ENCODE peak calls at places on chromosomes 11 and 22, in four cellular contexts. One of them, this sample, is unnamed.

GRCh38 chr11:85898456-85898855 is 43.3 kb downstream of the CCDC83 start:
- DNase-seq in NCI-H226: no peak
- DNase-seq in EH: no peak
- DNase-seq in DMS53: no peak
- DNase-seq in this sample: no peak

GRCh38 chr11:87203907-87204602 is 166.3 kb downstream of the TMEM135 start:
- DNase-seq in NCI-H226: no peak
- DNase-seq in EH: no peak
- DNase-seq in DMS53: no peak
- DNase-seq in this sample: no peak

GRCh38 chr11:44270403-44271192 is 39.3 kb downstream of the ALX4 start:
- DNase-seq in NCI-H226: no peak
- DNase-seq in EH: peak
- DNase-seq in DMS53: no peak
- DNase-seq in this sample: no peak

GRCh38 chr11:47881145-47881544 is 33.0 kb upstream of the NUP160 start:
- DNase-seq in NCI-H226: no peak
- DNase-seq in EH: no peak
- DNase-seq in DMS53: no peak
- DNase-seq in this sample: no peak

GRCh38 chr22:50698546-50698945 is 25.9 kb downstream of the SHANK3 start:
- DNase-seq in NCI-H226: no peak
- DNase-seq in EH: no peak
- DNase-seq in DMS53: no peak
- DNase-seq in this sample: no peak

GRCh38 chr22:35589071-35589735 is 27.9 kb downstream of the MB start:
- DNase-seq in NCI-H226: peak
- DNase-seq in EH: peak
- DNase-seq in DMS53: no peak
- DNase-seq in this sample: peak

GRCh38 chr22:45302751-45303150 is 7.0 kb upstream of the FAM118A start:
- DNase-seq in NCI-H226: no peak
- DNase-seq in EH: no peak
- DNase-seq in DMS53: no peak
- DNase-seq in this sample: no peak

GRCh38 chr11:46330887-46331652 is 16.2 kb upstream of the DGKZ start:
- DNase-seq in NCI-H226: no peak
- DNase-seq in EH: no peak
- DNase-seq in DMS53: no peak
- DNase-seq in this sample: no peak

GRCh38 chr11:118930152-118930712 is 4.5 kb upstream of the BCL9L start:
- DNase-seq in NCI-H226: peak
- DNase-seq in EH: peak
- DNase-seq in DMS53: peak
- DNase-seq in this sample: peak

GRCh38 chr22:29695129-29695926 is 24.5 kb upstream of the CABP7 start:
- DNase-seq in NCI-H226: no peak
- DNase-seq in EH: no peak
- DNase-seq in DMS53: no peak
- DNase-seq in this sample: no peak

GRCh38 chr22:22556995-22557925 is 1.8 kb downstream of the PRAME start:
- DNase-seq in NCI-H226: no peak
- DNase-seq in EH: no peak
- DNase-seq in DMS53: no peak
- DNase-seq in this sample: no peak

GRCh38 chr11:41985799-41986198 is 526.3 kb upstream of the LRRC4C start:
- DNase-seq in NCI-H226: no peak
- DNase-seq in EH: no peak
- DNase-seq in DMS53: peak
- DNase-seq in this sample: no peak

GRCh38 chr22:28907311-28908008 is 24.1 kb downstream of the ZNRF3 start:
- DNase-seq in NCI-H226: no peak
- DNase-seq in EH: no peak
- DNase-seq in DMS53: no peak
- DNase-seq in this sample: no peak

GRCh38 chr22:21832291-21833290 is 34.9 kb downstream of the MAPK1 start:
- DNase-seq in NCI-H226: peak
- DNase-seq in EH: peak
- DNase-seq in DMS53: no peak
- DNase-seq in this sample: no peak

GRCh38 chr11:63369971-63370588 is 495 bp downstream of the SLC22A9 start:
- DNase-seq in NCI-H226: no peak
- DNase-seq in EH: no peak
- DNase-seq in DMS53: no peak
- DNase-seq in this sample: no peak